ENCODE peak calls at places on chromosomes 3 and 15, in ten cellular contexts. One of them, this sample, is unnamed.

GRCh38 chr3:157573281-157573680 is 70.1 kb upstream of the VEPH1 start:
- DNase-seq in foreskin fibroblast: peak
- DNase-seq in body of pancreas: no peak
- DNase-seq in NCI-H2081: no peak
- DNase-seq in COR-L47: no peak
- DNase-seq in NCI-H1417 treated with DMSO at 0.1 percent for 48 hours: no peak
- DNase-seq in NCI-H2171: no peak
- DNase-seq in posterior vena cava: no peak
- DNase-seq in HT1080: no peak
- DNase-seq in GM23248: peak
- DNase-seq in this sample: no peak

GRCh38 chr3:5554245-5554747 is 366.8 kb downstream of the EDEM1 start:
- DNase-seq in body of pancreas: no peak
- DNase-seq in NCI-H1417 treated with DMSO at 0.1 percent for 48 hours: no peak
- DNase-seq in COR-L47: no peak
- DNase-seq in HT1080: no peak
- DNase-seq in NCI-H2081: no peak
- DNase-seq in posterior vena cava: no peak
- DNase-seq in foreskin fibroblast: no peak
- DNase-seq in NCI-H2171: no peak
- DNase-seq in GM23248: no peak
- DNase-seq in this sample: no peak

GRCh38 chr3:125231895-125232294 is 19.3 kb upstream of the SLC12A8 start:
- DNase-seq in COR-L47: no peak
- DNase-seq in body of pancreas: no peak
- DNase-seq in NCI-H2171: no peak
- DNase-seq in NCI-H1417 treated with DMSO at 0.1 percent for 48 hours: no peak
- DNase-seq in HT1080: peak
- DNase-seq in posterior vena cava: no peak
- DNase-seq in foreskin fibroblast: peak
- DNase-seq in GM23248: peak
- DNase-seq in NCI-H2081: no peak
- DNase-seq in this sample: no peak

GRCh38 chr3:10272977-10273376 is 19.8 kb downstream of the GHRL start:
- DNase-seq in GM23248: no peak
- DNase-seq in NCI-H2081: no peak
- DNase-seq in NCI-H2171: no peak
- DNase-seq in body of pancreas: no peak
- DNase-seq in HT1080: no peak
- DNase-seq in posterior vena cava: no peak
- DNase-seq in NCI-H1417 treated with DMSO at 0.1 percent for 48 hours: no peak
- DNase-seq in foreskin fibroblast: no peak
- DNase-seq in COR-L47: no peak
- DNase-seq in this sample: no peak

GRCh38 chr3:155676252-155676981 is 68.5 kb downstream of the PLCH1 start:
- DNase-seq in GM23248: peak
- DNase-seq in NCI-H1417 treated with DMSO at 0.1 percent for 48 hours: no peak
- DNase-seq in body of pancreas: peak
- DNase-seq in foreskin fibroblast: peak
- DNase-seq in NCI-H2081: no peak
- DNase-seq in posterior vena cava: no peak
- DNase-seq in HT1080: peak
- DNase-seq in COR-L47: no peak
- DNase-seq in NCI-H2171: no peak
- DNase-seq in this sample: no peak

GRCh38 chr3:38147434-38147833 is 9.0 kb downstream of the MYD88 start:
- DNase-seq in posterior vena cava: no peak
- DNase-seq in body of pancreas: no peak
- DNase-seq in NCI-H1417 treated with DMSO at 0.1 percent for 48 hours: no peak
- DNase-seq in foreskin fibroblast: no peak
- DNase-seq in NCI-H2171: no peak
- DNase-seq in NCI-H2081: no peak
- DNase-seq in COR-L47: no peak
- DNase-seq in GM23248: no peak
- DNase-seq in HT1080: no peak
- DNase-seq in this sample: no peak

GRCh38 chr3:188769833-188770232 is 401.9 kb upstream of the TPRG1 start:
- DNase-seq in foreskin fibroblast: no peak
- DNase-seq in NCI-H1417 treated with DMSO at 0.1 percent for 48 hours: no peak
- DNase-seq in body of pancreas: no peak
- DNase-seq in NCI-H2171: no peak
- DNase-seq in HT1080: no peak
- DNase-seq in posterior vena cava: no peak
- DNase-seq in GM23248: no peak
- DNase-seq in NCI-H2081: no peak
- DNase-seq in COR-L47: no peak
- DNase-seq in this sample: no peak

GRCh38 chr3:181739628-181740027 is 27.9 kb downstream of the SOX2 start:
- DNase-seq in foreskin fibroblast: no peak
- DNase-seq in HT1080: peak
- DNase-seq in posterior vena cava: no peak
- DNase-seq in GM23248: no peak
- DNase-seq in COR-L47: peak
- DNase-seq in NCI-H1417 treated with DMSO at 0.1 percent for 48 hours: no peak
- DNase-seq in NCI-H2171: no peak
- DNase-seq in NCI-H2081: no peak
- DNase-seq in body of pancreas: no peak
- DNase-seq in this sample: peak

GRCh38 chr15:92968926-92969664 is 69.0 kb downstream of the CHD2 start:
- DNase-seq in posterior vena cava: no peak
- DNase-seq in body of pancreas: no peak
- DNase-seq in HT1080: no peak
- DNase-seq in NCI-H2081: no peak
- DNase-seq in GM23248: peak
- DNase-seq in COR-L47: no peak
- DNase-seq in foreskin fibroblast: no peak
- DNase-seq in NCI-H2171: no peak
- DNase-seq in NCI-H1417 treated with DMSO at 0.1 percent for 48 hours: no peak
- DNase-seq in this sample: no peak

GRCh38 chr3:87088984-87089841 is 98.3 kb upstream of the VGLL3 start:
- DNase-seq in posterior vena cava: peak
- DNase-seq in foreskin fibroblast: peak
- DNase-seq in body of pancreas: peak
- DNase-seq in GM23248: peak
- DNase-seq in HT1080: no peak
- DNase-seq in NCI-H2171: no peak
- DNase-seq in COR-L47: no peak
- DNase-seq in NCI-H1417 treated with DMSO at 0.1 percent for 48 hours: no peak
- DNase-seq in NCI-H2081: peak
- DNase-seq in this sample: peak

GRCh38 chr3:143158549-143158988 is 39.0 kb downstream of the CHST2 start:
- DNase-seq in HT1080: peak
- DNase-seq in NCI-H2171: no peak
- DNase-seq in NCI-H2081: no peak
- DNase-seq in posterior vena cava: no peak
- DNase-seq in foreskin fibroblast: peak
- DNase-seq in body of pancreas: no peak
- DNase-seq in GM23248: peak
- DNase-seq in NCI-H1417 treated with DMSO at 0.1 percent for 48 hours: no peak
- DNase-seq in COR-L47: no peak
- DNase-seq in this sample: no peak

GRCh38 chr15:85030301-85031049 is 48.8 kb downstream of the PDE8A start:
- DNase-seq in COR-L47: no peak
- DNase-seq in GM23248: peak
- DNase-seq in posterior vena cava: no peak
- DNase-seq in NCI-H1417 treated with DMSO at 0.1 percent for 48 hours: no peak
- DNase-seq in NCI-H2081: no peak
- DNase-seq in NCI-H2171: no peak
- DNase-seq in body of pancreas: no peak
- DNase-seq in HT1080: peak
- DNase-seq in foreskin fibroblast: peak
- DNase-seq in this sample: peak

GRCh38 chr3:186639778-186640472 is at the start of gene FETUB:
- DNase-seq in NCI-H2081: no peak
- DNase-seq in NCI-H1417 treated with DMSO at 0.1 percent for 48 hours: no peak
- DNase-seq in foreskin fibroblast: no peak
- DNase-seq in COR-L47: no peak
- DNase-seq in GM23248: no peak
- DNase-seq in NCI-H2171: no peak
- DNase-seq in posterior vena cava: no peak
- DNase-seq in body of pancreas: no peak
- DNase-seq in HT1080: no peak
- DNase-seq in this sample: no peak

GRCh38 chr15:67082007-67082536 is 16.7 kb downstream of the SMAD3 start:
- DNase-seq in COR-L47: no peak
- DNase-seq in posterior vena cava: no peak
- DNase-seq in body of pancreas: peak
- DNase-seq in HT1080: no peak
- DNase-seq in NCI-H2081: no peak
- DNase-seq in NCI-H2171: no peak
- DNase-seq in foreskin fibroblast: no peak
- DNase-seq in GM23248: no peak
- DNase-seq in NCI-H1417 treated with DMSO at 0.1 percent for 48 hours: no peak
- DNase-seq in this sample: peak

GRCh38 chr3:177196473-177197040 is 725 bp downstream of the TBL1XR1 start:
- DNase-seq in GM23248: peak
- DNase-seq in NCI-H2171: no peak
- DNase-seq in body of pancreas: peak
- DNase-seq in foreskin fibroblast: no peak
- DNase-seq in NCI-H1417 treated with DMSO at 0.1 percent for 48 hours: no peak
- DNase-seq in COR-L47: peak
- DNase-seq in NCI-H2081: peak
- DNase-seq in HT1080: peak
- DNase-seq in posterior vena cava: no peak
- DNase-seq in this sample: no peak

GRCh38 chr15:76839173-76839572 is 66.0 kb downstream of the SCAPER start:
- DNase-seq in foreskin fibroblast: no peak
- DNase-seq in HT1080: no peak
- DNase-seq in NCI-H1417 treated with DMSO at 0.1 percent for 48 hours: no peak
- DNase-seq in COR-L47: no peak
- DNase-seq in NCI-H2081: no peak
- DNase-seq in GM23248: peak
- DNase-seq in body of pancreas: no peak
- DNase-seq in NCI-H2171: no peak
- DNase-seq in posterior vena cava: no peak
- DNase-seq in this sample: no peak

GRCh38 chr3:181382656-181383055 is 329.1 kb upstream of the SOX2 start:
- DNase-seq in GM23248: no peak
- DNase-seq in NCI-H2081: no peak
- DNase-seq in NCI-H2171: no peak
- DNase-seq in NCI-H1417 treated with DMSO at 0.1 percent for 48 hours: no peak
- DNase-seq in HT1080: no peak
- DNase-seq in COR-L47: no peak
- DNase-seq in foreskin fibroblast: no peak
- DNase-seq in posterior vena cava: no peak
- DNase-seq in body of pancreas: no peak
- DNase-seq in this sample: no peak

GRCh38 chr15:82122754-82123400 is 77.1 kb upstream of the MEX3B start:
- DNase-seq in foreskin fibroblast: peak
- DNase-seq in COR-L47: no peak
- DNase-seq in GM23248: peak
- DNase-seq in HT1080: peak
- DNase-seq in NCI-H2081: no peak
- DNase-seq in NCI-H1417 treated with DMSO at 0.1 percent for 48 hours: no peak
- DNase-seq in posterior vena cava: peak
- DNase-seq in body of pancreas: no peak
- DNase-seq in NCI-H2171: no peak
- DNase-seq in this sample: peak

GRCh38 chr15:95596487-95596886 is 734.0 kb upstream of the NR2F2 start:
- DNase-seq in COR-L47: no peak
- DNase-seq in NCI-H2171: no peak
- DNase-seq in HT1080: no peak
- DNase-seq in NCI-H1417 treated with DMSO at 0.1 percent for 48 hours: no peak
- DNase-seq in GM23248: no peak
- DNase-seq in posterior vena cava: peak
- DNase-seq in body of pancreas: no peak
- DNase-seq in foreskin fibroblast: no peak
- DNase-seq in NCI-H2081: no peak
- DNase-seq in this sample: no peak

GRCh38 chr3:2770451-2770850 is 339.7 kb downstream of the IL5RA start:
- DNase-seq in COR-L47: no peak
- DNase-seq in NCI-H1417 treated with DMSO at 0.1 percent for 48 hours: no peak
- DNase-seq in posterior vena cava: no peak
- DNase-seq in foreskin fibroblast: no peak
- DNase-seq in NCI-H2081: no peak
- DNase-seq in NCI-H2171: no peak
- DNase-seq in GM23248: no peak
- DNase-seq in body of pancreas: no peak
- DNase-seq in HT1080: no peak
- DNase-seq in this sample: no peak

GRCh38 chr3:67957268-67957667 is 302.9 kb upstream of the SUCLG2 start:
- DNase-seq in NCI-H2171: no peak
- DNase-seq in GM23248: no peak
- DNase-seq in NCI-H1417 treated with DMSO at 0.1 percent for 48 hours: no peak
- DNase-seq in NCI-H2081: no peak
- DNase-seq in HT1080: no peak
- DNase-seq in COR-L47: no peak
- DNase-seq in posterior vena cava: no peak
- DNase-seq in foreskin fibroblast: no peak
- DNase-seq in body of pancreas: no peak
- DNase-seq in this sample: no peak

GRCh38 chr15:72375846-72376581 is at the start of gene HEXA:
- DNase-seq in body of pancreas: peak
- DNase-seq in COR-L47: peak
- DNase-seq in foreskin fibroblast: peak
- DNase-seq in GM23248: peak
- DNase-seq in NCI-H2081: peak
- DNase-seq in posterior vena cava: peak
- DNase-seq in NCI-H1417 treated with DMSO at 0.1 percent for 48 hours: peak
- DNase-seq in NCI-H2171: peak
- DNase-seq in HT1080: peak
- DNase-seq in this sample: peak

GRCh38 chr15:89982315-89983055 is 18.6 kb upstream of the ZNF710 start:
- DNase-seq in NCI-H1417 treated with DMSO at 0.1 percent for 48 hours: no peak
- DNase-seq in foreskin fibroblast: no peak
- DNase-seq in body of pancreas: no peak
- DNase-seq in posterior vena cava: no peak
- DNase-seq in COR-L47: no peak
- DNase-seq in HT1080: no peak
- DNase-seq in GM23248: no peak
- DNase-seq in NCI-H2171: no peak
- DNase-seq in NCI-H2081: no peak
- DNase-seq in this sample: no peak

This sample was measured in PC-9.